ENCODE peak calls at places on chromosome 12, in six cellular contexts. L is stomach, F is uterus, O is IMR-90, J is neuronal stem cell, E is spleen. V is an unnamed sample.

GRCh38 chr12:26153421-26154154 is 28.8 kb upstream of the BHLHE41 start:
- DNase-seq in L (no peak), F (peak; percentile 45), E (no peak), J (no peak), O (peak; percentile 97), V (no peak)

GRCh38 chr12:18139254-18139653 is 49.3 kb upstream of the RERGL start:
- DNase-seq in L (no peak), E (no peak), J (no peak), F (no peak), O (no peak), V (no peak)

GRCh38 chr12:80838024-80838658 is 99.6 kb downstream of the LIN7A start:
- DNase-seq in J (no peak), E (no peak), F (no peak), O (no peak), L (no peak), V (no peak)

GRCh38 chr12:100267603-100268281 is 765 bp downstream of the SCYL2 start:
- DNase-seq in L (peak; percentile 33), F (no peak), E (no peak), J (peak; percentile 32), O (peak; percentile 37), V (no peak)

GRCh38 chr12:21296751-21297406 is 37.8 kb downstream of the SLCO1A2 start:
- DNase-seq in F (no peak), E (no peak), J (no peak), L (no peak), O (peak; percentile 2), V (no peak)

GRCh38 chr12:26252946-26253345 is 57.6 kb downstream of the SSPN start:
- DNase-seq in E (no peak), F (no peak), J (no peak), L (no peak), O (no peak), V (no peak)

GRCh38 chr12:12811343-12811742 is 1.8 kb upstream of the DDX47 start:
- DNase-seq in L (no peak), E (no peak), F (no peak), J (no peak), O (no peak), V (no peak)

GRCh38 chr12:97924122-97924521 is 461.5 kb downstream of the RMST start:
- DNase-seq in L (no peak), J (no peak), O (no peak), F (no peak), E (no peak), V (no peak)

GRCh38 chr12:112219195-112219594 is 93.8 kb downstream of the TRAFD1 start:
- DNase-seq in F (no peak), J (no peak), O (no peak), E (no peak), L (no peak), V (no peak)

GRCh38 chr12:38892090-38892786 is 13.2 kb downstream of the CPNE8 start:
- DNase-seq in F (no peak), J (no peak), E (no peak), L (peak; percentile 33), O (no peak), V (no peak)

GRCh38 chr12:50314629-50315312 is 31.5 kb upstream of the LIMA1 start:
- DNase-seq in O (peak; percentile 80), F (no peak), J (peak; percentile 48), L (no peak), E (no peak), V (peak; percentile 35)

GRCh38 chr12:58888131-58888783 is 32.0 kb downstream of the LRIG3 start:
- DNase-seq in F (peak; percentile 37), L (peak; percentile 37), O (peak; percentile 63), J (no peak), E (no peak), V (no peak)

GRCh38 chr12:50542448-50542847 is 37.7 kb downstream of the DIP2B start:
- DNase-seq in O (peak; percentile 53), F (no peak), J (no peak), L (no peak), E (no peak), V (no peak)

GRCh38 chr12:115451785-115452736 is 768.1 kb upstream of the TBX3 start:
- DNase-seq in F (no peak), L (peak; percentile 63), E (no peak), O (peak; percentile 10), J (peak; percentile 60), V (no peak)

GRCh38 chr12:50961708-50962107 is 9.4 kb downstream of the HIGD1C start:
- DNase-seq in J (no peak), E (no peak), L (no peak), O (peak; percentile 87), F (no peak), V (no peak)

GRCh38 chr12:74552201-74552600 is 14.6 kb downstream of the ATXN7L3B start:
- DNase-seq in E (no peak), J (no peak), L (no peak), F (no peak), O (no peak), V (no peak)

GRCh38 chr12:19248929-19249602 is 119.5 kb downstream of the PLEKHA5 start:
- DNase-seq in L (no peak), F (no peak), E (no peak), O (peak; percentile 88), J (no peak), V (no peak)

GRCh38 chr12:43148711-43149110 is 403.3 kb downstream of the ADAMTS20 start:
- DNase-seq in O (no peak), E (no peak), J (no peak), F (no peak), L (no peak), V (no peak)

GRCh38 chr12:104115587-104115975 is 22.4 kb downstream of the NFYB start:
- DNase-seq in J (no peak), L (no peak), F (no peak), E (no peak), O (no peak), V (no peak)

GRCh38 chr12:1697253-1697652 is 6.4 kb downstream of the ADIPOR2 start:
- DNase-seq in F (no peak), E (no peak), O (no peak), J (no peak), L (no peak), V (no peak)

GRCh38 chr12:69396041-69396440 is 36.5 kb downstream of the YEATS4 start:
- DNase-seq in L (no peak), E (no peak), O (peak; percentile 13), J (no peak), F (no peak), V (no peak)

GRCh38 chr12:26554332-26554731 is 278.7 kb downstream of the ITPR2 start:
- DNase-seq in J (no peak), F (no peak), L (no peak), O (no peak), E (no peak), V (no peak)

GRCh38 chr12:132427999-132428871 is 61.7 kb upstream of the FBRSL1 start:
- DNase-seq in O (no peak), J (no peak), F (no peak), L (peak; percentile 37), E (no peak), V (no peak)

GRCh38 chr12:4118017-4118510 is 155.5 kb upstream of the CCND2 start:
- DNase-seq in O (peak; percentile 64), F (peak; percentile 21), E (no peak), L (no peak), J (no peak), V (no peak)

GRCh38 chr12:76554411-76555225 is 5.0 kb downstream of the OSBPL8 start:
- DNase-seq in L (no peak), J (no peak), O (no peak), E (no peak), F (no peak), V (no peak)

GRCh38 chr12:4047441-4047840 is 174.2 kb upstream of the PARP11 start:
- DNase-seq in O (no peak), L (no peak), J (no peak), F (no peak), E (no peak), V (no peak)

GRCh38 chr12:75087656-75088055 is 122.0 kb downstream of the KCNC2 start:
- DNase-seq in L (no peak), J (no peak), E (no peak), F (no peak), O (no peak), V (no peak)

DNA sequence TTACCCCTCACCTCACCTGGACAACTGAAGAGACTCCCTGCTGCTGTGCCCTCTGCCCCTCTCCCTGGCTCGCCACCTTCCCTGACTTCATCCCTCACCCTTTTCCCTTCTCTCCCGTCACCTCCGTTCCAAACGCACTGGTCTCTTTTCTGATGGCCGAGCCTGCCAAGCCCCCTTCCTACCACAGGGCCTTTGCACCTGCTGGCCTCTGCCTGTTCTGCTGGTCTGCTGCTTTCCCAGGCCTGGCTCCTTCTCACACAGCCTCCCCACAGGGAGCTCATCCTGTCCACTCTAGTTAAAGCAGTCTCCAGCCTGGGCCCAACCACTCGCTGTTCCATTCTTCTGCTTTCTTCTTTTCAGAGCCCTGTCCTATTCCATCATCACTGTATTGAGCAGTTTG is 34.6 kb downstream of the RBM19 start:
- DNase-seq in E (no peak), F (no peak), J (no peak), O (no peak), L (no peak), V (no peak)
- H3K4me1 ChIP-seq in E (no peaks in the 10 kb centered on the region), F (no peaks in the 10 kb centered on the region), J (peaks cover 30% of the 10 kb centered on the region), O (peaks cover 3% of the 10 kb centered on the region), L (no peaks in the 10 kb centered on the region), V (peaks cover 2% of the 10 kb centered on the region)

DNA sequence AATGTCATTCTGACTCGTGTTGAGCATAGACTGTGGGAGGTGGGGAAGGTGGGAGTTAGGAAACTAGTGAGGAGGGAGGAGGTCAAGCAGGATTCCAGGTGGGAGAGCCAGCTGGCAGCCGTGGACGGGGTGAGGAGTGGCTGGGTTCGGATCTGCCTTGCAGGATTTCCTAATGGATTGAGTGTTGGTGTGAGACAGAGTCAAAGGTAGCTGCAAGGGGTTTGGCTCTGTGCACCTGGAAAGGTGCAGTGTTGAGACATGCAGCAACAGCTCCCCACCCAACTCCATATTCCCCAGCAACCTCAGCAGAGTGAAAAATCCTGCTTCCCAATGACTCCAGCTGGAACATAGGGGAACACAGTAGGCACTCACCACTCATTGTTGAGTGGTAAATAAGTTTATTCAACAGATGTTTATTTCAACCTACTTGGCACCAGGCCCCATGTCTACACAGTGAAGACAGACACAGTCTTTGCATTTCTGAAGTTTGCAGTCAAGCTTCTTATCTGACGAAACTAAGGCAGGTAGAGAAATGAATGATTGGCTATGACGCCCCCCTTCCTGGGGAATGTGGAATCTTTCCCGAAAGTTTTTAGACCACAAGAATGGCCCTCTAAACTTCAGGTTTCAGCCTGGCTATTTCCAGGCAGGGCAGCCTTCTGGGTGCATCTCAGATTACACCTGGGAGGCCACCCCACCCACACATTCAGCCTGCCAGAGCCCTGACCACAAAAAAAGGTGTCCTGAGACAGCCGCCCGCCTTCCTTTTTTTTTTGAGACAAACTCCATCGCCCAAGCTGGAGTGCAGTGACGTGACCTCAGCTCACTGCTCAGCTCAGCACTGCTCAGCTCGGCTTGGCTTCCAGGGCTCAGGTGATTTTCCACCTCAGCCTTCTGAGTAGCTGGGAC is 37.9 kb upstream of the PLEKHG6 start:
- DNase-seq in F (no peak), J (no peak), O (no peak), E (peak; percentile 59), L (peak; percentile 40), V (no peak)
- H3K27ac ChIP-seq in F (no peak overlapping the region), J (no peak overlapping the region), O (no peak overlapping the region), E (no peak overlapping the region), L (peak overlapping the region; percentile 7), V (no peak overlapping the region)

GRCh38 chr12:54261817-54262402 is 18.0 kb downstream of the CBX5 start:
- DNase-seq in J (no peak), L (no peak), F (no peak), E (no peak), O (no peak), V (no peak)
- H3K4me1 ChIP-seq in J (peaks cover 25% of the 10 kb centered on the region), L (peaks cover 51% of the 10 kb centered on the region), F (peaks cover 8% of the 10 kb centered on the region), E (peaks cover 57% of the 10 kb centered on the region), O (peaks cover 19% of the 10 kb centered on the region), V (peaks cover 8% of the 10 kb centered on the region)

DNA sequence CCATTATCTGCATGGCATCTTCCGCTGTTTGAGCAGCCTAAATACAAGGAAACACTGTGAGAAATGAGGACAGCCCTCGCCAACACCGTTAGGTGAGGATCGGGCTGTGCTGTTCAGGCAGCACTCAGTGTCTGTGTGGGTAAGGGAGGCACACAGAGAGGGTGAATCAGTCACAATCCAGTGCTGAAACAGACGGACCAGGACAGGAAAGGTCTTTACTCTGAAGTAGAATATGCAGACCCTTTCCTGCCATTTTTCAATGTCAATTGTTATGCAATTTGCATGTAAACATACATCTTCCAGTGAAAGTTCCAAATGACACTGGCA is 53.0 kb upstream of the VPS33A start:
- DNase-seq in E (no peak), L (no peak), F (no peak), J (no peak), O (no peak), V (no peak)
- H3K27ac ChIP-seq in E (peak overlapping the region; percentile 49), L (peak overlapping the region; percentile 68), F (peak overlapping the region; percentile 63), J (no peak overlapping the region), O (peak overlapping the region; percentile 93), V (no peak overlapping the region)